ENCODE peak calls at places on chromosomes 3 and 15, in eight cellular contexts. One of them, this sample, is unnamed.

GRCh38 chr15:70770863-70771262 is 7.5 kb upstream of the UACA start:
- DNase-seq in A549: no peak
- DNase-seq in neural progenitor cell: no peak
- DNase-seq in Caco-2: no peak
- DNase-seq in prostate gland: no peak
- DNase-seq in mucosa of descending colon: no peak
- DNase-seq in psoas muscle: no peak
- DNase-seq in fibroblast of pulmonary artery: no peak
- DNase-seq in this sample: no peak

GRCh38 chr15:41115088-41115651 is 910 bp downstream of the INO80 start:
- DNase-seq in neural progenitor cell: peak
- DNase-seq in mucosa of descending colon: no peak
- DNase-seq in Caco-2: no peak
- DNase-seq in prostate gland: no peak
- DNase-seq in psoas muscle: no peak
- DNase-seq in fibroblast of pulmonary artery: peak
- DNase-seq in A549: peak
- DNase-seq in this sample: no peak

GRCh38 chr15:64466408-64467116 is 6.2 kb downstream of the ZNF609 start:
- DNase-seq in Caco-2: no peak
- DNase-seq in fibroblast of pulmonary artery: no peak
- DNase-seq in mucosa of descending colon: no peak
- DNase-seq in psoas muscle: no peak
- DNase-seq in prostate gland: no peak
- DNase-seq in A549: no peak
- DNase-seq in neural progenitor cell: peak
- DNase-seq in this sample: no peak

GRCh38 chr15:46277451-46277850 is 642.6 kb downstream of the SQOR start:
- DNase-seq in mucosa of descending colon: no peak
- DNase-seq in prostate gland: no peak
- DNase-seq in fibroblast of pulmonary artery: no peak
- DNase-seq in A549: no peak
- DNase-seq in psoas muscle: no peak
- DNase-seq in Caco-2: no peak
- DNase-seq in neural progenitor cell: no peak
- DNase-seq in this sample: no peak

GRCh38 chr15:101232677-101233076 is 19.2 kb downstream of the CHSY1 start:
- DNase-seq in neural progenitor cell: peak
- DNase-seq in psoas muscle: peak
- DNase-seq in prostate gland: no peak
- DNase-seq in mucosa of descending colon: no peak
- DNase-seq in Caco-2: no peak
- DNase-seq in fibroblast of pulmonary artery: no peak
- DNase-seq in A549: no peak
- DNase-seq in this sample: no peak

GRCh38 chr3:12198301-12198700 is 39.6 kb upstream of the TIMP4 start:
- DNase-seq in Caco-2: no peak
- DNase-seq in mucosa of descending colon: no peak
- DNase-seq in psoas muscle: no peak
- DNase-seq in fibroblast of pulmonary artery: peak
- DNase-seq in neural progenitor cell: no peak
- DNase-seq in prostate gland: no peak
- DNase-seq in A549: peak
- DNase-seq in this sample: no peak

GRCh38 chr15:64842099-64842940 is 605 bp downstream of the PLEKHO2 start:
- DNase-seq in Caco-2: no peak
- DNase-seq in prostate gland: no peak
- DNase-seq in A549: peak
- DNase-seq in mucosa of descending colon: no peak
- DNase-seq in neural progenitor cell: peak
- DNase-seq in psoas muscle: peak
- DNase-seq in fibroblast of pulmonary artery: peak
- DNase-seq in this sample: no peak

GRCh38 chr3:365268-365667 is 168.7 kb downstream of the CHL1 start:
- DNase-seq in mucosa of descending colon: no peak
- DNase-seq in A549: peak
- DNase-seq in psoas muscle: no peak
- DNase-seq in Caco-2: no peak
- DNase-seq in prostate gland: no peak
- DNase-seq in neural progenitor cell: no peak
- DNase-seq in fibroblast of pulmonary artery: no peak
- DNase-seq in this sample: no peak

GRCh38 chr3:55069950-55070349 is 142.1 kb upstream of the LRTM1 start:
- DNase-seq in psoas muscle: no peak
- DNase-seq in neural progenitor cell: no peak
- DNase-seq in fibroblast of pulmonary artery: no peak
- DNase-seq in Caco-2: no peak
- DNase-seq in prostate gland: no peak
- DNase-seq in mucosa of descending colon: no peak
- DNase-seq in A549: no peak
- DNase-seq in this sample: no peak

GRCh38 chr3:139716908-139717485 is 39.2 kb upstream of the NMNAT3 start:
- DNase-seq in mucosa of descending colon: no peak
- DNase-seq in neural progenitor cell: no peak
- DNase-seq in A549: no peak
- DNase-seq in Caco-2: no peak
- DNase-seq in prostate gland: no peak
- DNase-seq in fibroblast of pulmonary artery: no peak
- DNase-seq in psoas muscle: no peak
- DNase-seq in this sample: no peak

GRCh38 chr3:129001101-129001816 is at the start of gene EFCC1:
- DNase-seq in neural progenitor cell: peak
- DNase-seq in fibroblast of pulmonary artery: peak
- DNase-seq in Caco-2: no peak
- DNase-seq in psoas muscle: peak
- DNase-seq in mucosa of descending colon: peak
- DNase-seq in prostate gland: peak
- DNase-seq in A549: no peak
- DNase-seq in this sample: no peak

GRCh38 chr3:159664011-159664410 is 324.6 kb upstream of the IL12A start:
- DNase-seq in A549: peak
- DNase-seq in fibroblast of pulmonary artery: peak
- DNase-seq in prostate gland: no peak
- DNase-seq in psoas muscle: no peak
- DNase-seq in Caco-2: no peak
- DNase-seq in neural progenitor cell: no peak
- DNase-seq in mucosa of descending colon: no peak
- DNase-seq in this sample: no peak

GRCh38 chr3:120416868-120417267 is 33.9 kb downstream of the FSTL1 start:
- DNase-seq in prostate gland: no peak
- DNase-seq in neural progenitor cell: peak
- DNase-seq in fibroblast of pulmonary artery: no peak
- DNase-seq in A549: no peak
- DNase-seq in Caco-2: peak
- DNase-seq in psoas muscle: peak
- DNase-seq in mucosa of descending colon: no peak
- DNase-seq in this sample: no peak

GRCh38 chr3:125381743-125382142 is 6.6 kb upstream of the ZNF148 start:
- DNase-seq in mucosa of descending colon: no peak
- DNase-seq in A549: peak
- DNase-seq in psoas muscle: no peak
- DNase-seq in fibroblast of pulmonary artery: no peak
- DNase-seq in Caco-2: peak
- DNase-seq in prostate gland: no peak
- DNase-seq in neural progenitor cell: no peak
- DNase-seq in this sample: no peak

GRCh38 chr15:50058231-50058630 is 60.8 kb downstream of the ATP8B4 start:
- DNase-seq in A549: no peak
- DNase-seq in Caco-2: no peak
- DNase-seq in neural progenitor cell: no peak
- DNase-seq in prostate gland: no peak
- DNase-seq in psoas muscle: no peak
- DNase-seq in fibroblast of pulmonary artery: peak
- DNase-seq in mucosa of descending colon: no peak
- DNase-seq in this sample: no peak

DNA sequence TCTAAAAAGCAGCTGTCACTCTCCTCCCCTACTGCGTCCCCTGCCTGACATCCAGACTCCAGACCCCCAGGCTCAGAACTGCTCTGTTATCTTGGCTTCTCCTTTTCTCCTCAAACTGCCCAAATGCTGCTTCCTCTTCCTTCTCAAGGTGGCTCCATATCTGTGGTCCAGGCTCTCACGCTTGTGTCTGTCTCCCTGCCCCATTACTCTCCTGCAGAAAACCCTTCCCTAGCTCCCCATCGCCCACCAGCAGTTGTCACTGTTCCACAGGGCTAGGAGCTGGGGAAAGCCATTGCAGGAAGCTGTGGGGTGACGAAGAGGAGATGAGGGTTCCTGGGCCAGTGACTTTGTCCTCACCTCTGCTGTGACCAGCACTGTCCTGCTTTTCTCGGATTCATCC is 30.7 kb upstream of the CGNL1 start:
- DNase-seq in mucosa of descending colon: no peak
- DNase-seq in A549: peak
- DNase-seq in fibroblast of pulmonary artery: no peak
- DNase-seq in prostate gland: no peak
- DNase-seq in psoas muscle: no peak
- DNase-seq in Caco-2: peak
- DNase-seq in neural progenitor cell: peak
- DNase-seq in this sample: no peak
- TF ChIP-seq CTCF in mucosa of descending colon: no peak
- TF ChIP-seq CTCF in A549: peak
- TF ChIP-seq CTCF in fibroblast of pulmonary artery: peak
- TF ChIP-seq CTCF in prostate gland: peak
- TF ChIP-seq CTCF in psoas muscle: no peak
- TF ChIP-seq CTCF in Caco-2: no peak
- TF ChIP-seq CTCF in neural progenitor cell: peak
- TF ChIP-seq CTCF in this sample: peak

DNA sequence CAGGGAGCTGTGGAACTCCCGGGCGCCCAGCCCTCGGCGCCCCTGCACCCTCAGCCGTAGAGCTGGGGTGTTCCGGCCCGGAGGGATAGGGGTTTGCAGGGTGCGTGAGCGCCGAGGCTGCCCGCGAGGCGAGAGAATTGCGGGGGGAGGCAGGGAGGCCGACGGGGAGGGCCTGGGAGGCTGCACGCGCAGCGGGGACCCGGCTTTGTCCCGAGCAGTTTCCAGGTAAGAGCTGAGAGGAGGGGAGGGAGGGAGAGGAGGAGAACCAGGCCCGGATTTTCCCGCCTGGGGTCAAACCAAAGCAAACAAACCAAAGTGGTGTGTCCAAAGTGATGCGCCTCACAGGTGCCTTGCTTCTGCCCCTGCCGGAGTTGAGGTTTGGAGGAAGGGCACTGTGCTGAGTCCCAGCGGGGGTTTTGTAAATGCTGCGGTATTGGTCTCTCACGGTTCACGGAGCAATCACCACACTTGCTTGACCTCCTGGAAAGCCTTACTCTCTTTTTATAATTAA is 146.4 kb downstream of the TJP1 start:
- DNase-seq in mucosa of descending colon: peak
- DNase-seq in Caco-2: no peak
- DNase-seq in neural progenitor cell: peak
- DNase-seq in fibroblast of pulmonary artery: no peak
- DNase-seq in psoas muscle: no peak
- DNase-seq in prostate gland: no peak
- DNase-seq in A549: no peak
- DNase-seq in this sample: no peak
- H3K4me3 ChIP-seq in mucosa of descending colon: no peak
- H3K4me3 ChIP-seq in Caco-2: no peak
- H3K4me3 ChIP-seq in neural progenitor cell: peak
- H3K4me3 ChIP-seq in fibroblast of pulmonary artery: peak
- H3K4me3 ChIP-seq in psoas muscle: no peak
- H3K4me3 ChIP-seq in prostate gland: no peak
- H3K4me3 ChIP-seq in A549: peak
- H3K4me3 ChIP-seq in this sample: peak

GRCh38 chr3:8942746-8943488 is 20.4 kb downstream of the RAD18 start:
- DNase-seq in Caco-2: no peak
- DNase-seq in prostate gland: no peak
- DNase-seq in mucosa of descending colon: no peak
- DNase-seq in psoas muscle: no peak
- DNase-seq in fibroblast of pulmonary artery: no peak
- DNase-seq in neural progenitor cell: no peak
- DNase-seq in A549: no peak
- DNase-seq in this sample: no peak

GRCh38 chr3:8932507-8932906 is 30.8 kb downstream of the RAD18 start:
- DNase-seq in neural progenitor cell: no peak
- DNase-seq in A549: no peak
- DNase-seq in mucosa of descending colon: no peak
- DNase-seq in psoas muscle: no peak
- DNase-seq in fibroblast of pulmonary artery: no peak
- DNase-seq in prostate gland: no peak
- DNase-seq in Caco-2: no peak
- DNase-seq in this sample: no peak

GRCh38 chr3:8937064-8938020 is 25.9 kb downstream of the RAD18 start:
- DNase-seq in Caco-2: no peak
- DNase-seq in neural progenitor cell: no peak
- DNase-seq in psoas muscle: no peak
- DNase-seq in A549: peak
- DNase-seq in mucosa of descending colon: no peak
- DNase-seq in prostate gland: no peak
- DNase-seq in fibroblast of pulmonary artery: peak
- DNase-seq in this sample: peak

GRCh38 chr3:8942115-8942514 is 21.2 kb downstream of the RAD18 start:
- DNase-seq in psoas muscle: no peak
- DNase-seq in prostate gland: no peak
- DNase-seq in mucosa of descending colon: no peak
- DNase-seq in A549: no peak
- DNase-seq in neural progenitor cell: no peak
- DNase-seq in Caco-2: no peak
- DNase-seq in fibroblast of pulmonary artery: no peak
- DNase-seq in this sample: no peak

GRCh38 chr3:8938021-8938420 is 25.3 kb downstream of the RAD18 start:
- DNase-seq in psoas muscle: no peak
- DNase-seq in fibroblast of pulmonary artery: peak
- DNase-seq in mucosa of descending colon: no peak
- DNase-seq in prostate gland: no peak
- DNase-seq in neural progenitor cell: peak
- DNase-seq in Caco-2: peak
- DNase-seq in A549: peak
- DNase-seq in this sample: no peak
- TF ChIP-seq CTCF in psoas muscle: no peak
- TF ChIP-seq CTCF in fibroblast of pulmonary artery: peak
- TF ChIP-seq CTCF in mucosa of descending colon: no peak
- TF ChIP-seq CTCF in prostate gland: peak
- TF ChIP-seq CTCF in neural progenitor cell: peak
- TF ChIP-seq CTCF in Caco-2: peak
- TF ChIP-seq CTCF in A549: peak
- TF ChIP-seq CTCF in this sample: peak

GRCh38 chr3:134652886-134653630 is 2.2 kb upstream of the KY start:
- DNase-seq in psoas muscle: no peak
- DNase-seq in Caco-2: no peak
- DNase-seq in fibroblast of pulmonary artery: no peak
- DNase-seq in neural progenitor cell: no peak
- DNase-seq in A549: no peak
- DNase-seq in prostate gland: no peak
- DNase-seq in mucosa of descending colon: no peak
- DNase-seq in this sample: no peak

GRCh38 chr3:134652409-134652831 is 1.6 kb upstream of the KY start:
- DNase-seq in A549: no peak
- DNase-seq in mucosa of descending colon: no peak
- DNase-seq in Caco-2: no peak
- DNase-seq in fibroblast of pulmonary artery: peak
- DNase-seq in neural progenitor cell: no peak
- DNase-seq in prostate gland: peak
- DNase-seq in psoas muscle: no peak
- DNase-seq in this sample: no peak

GRCh38 chr3:134649106-134649705 is 1.6 kb downstream of the KY start:
- DNase-seq in psoas muscle: no peak
- DNase-seq in neural progenitor cell: no peak
- DNase-seq in prostate gland: no peak
- DNase-seq in Caco-2: no peak
- DNase-seq in A549: no peak
- DNase-seq in mucosa of descending colon: no peak
- DNase-seq in fibroblast of pulmonary artery: no peak
- DNase-seq in this sample: no peak

GRCh38 chr3:134651347-134652041 is 672 bp upstream of the KY start:
- DNase-seq in psoas muscle: peak
- DNase-seq in Caco-2: no peak
- DNase-seq in fibroblast of pulmonary artery: peak
- DNase-seq in neural progenitor cell: peak
- DNase-seq in A549: no peak
- DNase-seq in prostate gland: peak
- DNase-seq in mucosa of descending colon: no peak
- DNase-seq in this sample: no peak

GRCh38 chr3:134650431-134651346 is at the start of gene KY:
- DNase-seq in fibroblast of pulmonary artery: peak
- DNase-seq in neural progenitor cell: peak
- DNase-seq in prostate gland: peak
- DNase-seq in mucosa of descending colon: peak
- DNase-seq in psoas muscle: peak
- DNase-seq in Caco-2: no peak
- DNase-seq in A549: peak
- DNase-seq in this sample: no peak
- H3K4me3 ChIP-seq in fibroblast of pulmonary artery: peak
- H3K4me3 ChIP-seq in neural progenitor cell: peak
- H3K4me3 ChIP-seq in prostate gland: peak
- H3K4me3 ChIP-seq in mucosa of descending colon: no peak
- H3K4me3 ChIP-seq in psoas muscle: peak
- H3K4me3 ChIP-seq in Caco-2: no peak
- H3K4me3 ChIP-seq in A549: peak
- H3K4me3 ChIP-seq in this sample: peak

This sample was measured in AG04449.